ENCODE peak calls at places on chromosome 19, in six cellular contexts. L is esophagus squamous epithelium, W is uterus, Y is suprapubic skin, B is K562, T is endothelial cell of umbilical vein. C is an unnamed sample.

GRCh38 chr19:49631610-49632192 is 8.2 kb downstream of the RRAS start:
- DNase-seq in T (no peak), B (no peak), W (no peak), Y (no peak), L (no peak), C (no peak)

GRCh38 chr19:38650911-38651584 is 3.6 kb downstream of the ACTN4 start:
- DNase-seq in T (peak; percentile 60), L (no peak), W (peak; percentile 54), B (no peak), Y (no peak), C (no peak)

GRCh38 chr19:49891393-49891792 is 5.3 kb downstream of the IL4I1 start:
- DNase-seq in L (no peak), Y (no peak), B (no peak), T (no peak), W (no peak), C (no peak)

GRCh38 chr19:5042556-5042955 is 73.6 kb downstream of the KDM4B start:
- DNase-seq in B (no peak), T (no peak), W (no peak), L (no peak), Y (no peak), C (no peak)

GRCh38 chr19:37986048-37986750 is 79.2 kb downstream of the SIPA1L3 start:
- DNase-seq in W (no peak), L (no peak), T (no peak), B (no peak), Y (no peak), C (no peak)

GRCh38 chr19:13153627-13154240 is 3.5 kb downstream of the IER2 start:
- DNase-seq in T (no peak), B (peak; percentile 35), Y (no peak), W (peak; percentile 59), L (no peak), C (peak; percentile 60)

GRCh38 chr19:14471436-14472187 is 3.5 kb downstream of the PTGER1 start:
- DNase-seq in Y (no peak), T (no peak), B (peak; percentile 10), L (no peak), W (no peak), C (no peak)

GRCh38 chr19:57709616-57710015 is 612 bp upstream of the ZNF154 start:
- DNase-seq in Y (no peak), L (no peak), W (no peak), T (no peak), B (no peak), C (no peak)

GRCh38 chr19:42198676-42199439 is 18.6 kb downstream of the DEDD2 start:
- DNase-seq in Y (no peak), W (no peak), T (no peak), B (no peak), L (no peak), C (no peak)

GRCh38 chr19:33193864-33194362 is at the start of gene LRP3:
- DNase-seq in W (peak; percentile 49), B (no peak), L (no peak), T (peak; percentile 13), Y (no peak), C (peak; percentile 54)

GRCh38 chr19:14814982-14815381 is 20.0 kb downstream of the OR7A5 start:
- DNase-seq in T (no peak), L (no peak), Y (no peak), W (no peak), B (no peak), C (no peak)

GRCh38 chr19:33301900-33302174 is 497 bp downstream of the CEBPA start:
- DNase-seq in L (no peak), T (no peak), B (peak; percentile 4), Y (no peak), W (no peak), C (no peak)

GRCh38 chr19:1491114-1491848 is at the start of gene REEP6:
- DNase-seq in B (no peak), L (no peak), W (no peak), Y (no peak), T (no peak), C (peak; percentile 30)

GRCh38 chr19:5696196-5697021 is 6.3 kb downstream of the RPL36 start:
- DNase-seq in T (no peak), W (no peak), Y (no peak), L (no peak), B (no peak), C (peak; percentile 18)

GRCh38 chr19:42850981-42851717 is 28.4 kb downstream of the PSG1 start:
- DNase-seq in Y (no peak), W (no peak), T (no peak), B (no peak), L (no peak), C (peak; percentile 14)

GRCh38 chr19:8240274-8241229 is 31.4 kb downstream of the CERS4 start:
- DNase-seq in L (peak; percentile 42), B (peak; percentile 96), T (peak; percentile 90), W (peak; percentile 89), Y (peak; percentile 87), C (peak; percentile 98)

GRCh38 chr19:39792999-39793546 is 14.4 kb downstream of the LEUTX start:
- DNase-seq in Y (peak; percentile 85), B (peak; percentile 86), W (peak; percentile 61), T (peak; percentile 78), L (no peak), C (peak; percentile 70)

GRCh38 chr19:43467730-43468129 is 2.3 kb upstream of the LYPD3 start:
- DNase-seq in L (no peak), B (no peak), T (peak; percentile 15), W (no peak), Y (no peak), C (no peak)

GRCh38 chr19:46913852-46914430 is 53.1 kb downstream of the ARHGAP35 start:
- DNase-seq in Y (no peak), W (no peak), T (peak; percentile 64), L (no peak), B (peak; percentile 57), C (no peak)

GRCh38 chr19:4007836-4008539 is 452 bp downstream of the PIAS4 start:
- DNase-seq in W (peak; percentile 41), B (peak; percentile 42), L (no peak), T (peak; percentile 36), Y (no peak), C (no peak)

GRCh38 chr19:33282036-33282686 is 20.2 kb downstream of the CEBPA start:
- DNase-seq in T (no peak), W (no peak), L (no peak), B (no peak), Y (no peak), C (no peak)

GRCh38 chr19:30256510-30256850 is 115.7 kb upstream of the ZNF536 start:
- DNase-seq in L (no peak), Y (no peak), W (no peak), T (no peak), B (no peak), C (no peak)

GRCh38 chr19:51507209-51507608 is 5.6 kb upstream of the SIGLEC12 start:
- DNase-seq in B (peak; percentile 51), T (no peak), L (no peak), Y (no peak), W (no peak), C (no peak)

GRCh38 chr19:22605275-22606211 is 28.6 kb upstream of the ZNF492 start:
- DNase-seq in T (no peak), L (no peak), W (no peak), Y (no peak), B (no peak), C (no peak)

GRCh38 chr19:33404916-33405315 is 31.4 kb downstream of the CEBPG start:
- DNase-seq in L (no peak), Y (no peak), T (no peak), W (no peak), B (no peak), C (peak; percentile 5)

DNA sequence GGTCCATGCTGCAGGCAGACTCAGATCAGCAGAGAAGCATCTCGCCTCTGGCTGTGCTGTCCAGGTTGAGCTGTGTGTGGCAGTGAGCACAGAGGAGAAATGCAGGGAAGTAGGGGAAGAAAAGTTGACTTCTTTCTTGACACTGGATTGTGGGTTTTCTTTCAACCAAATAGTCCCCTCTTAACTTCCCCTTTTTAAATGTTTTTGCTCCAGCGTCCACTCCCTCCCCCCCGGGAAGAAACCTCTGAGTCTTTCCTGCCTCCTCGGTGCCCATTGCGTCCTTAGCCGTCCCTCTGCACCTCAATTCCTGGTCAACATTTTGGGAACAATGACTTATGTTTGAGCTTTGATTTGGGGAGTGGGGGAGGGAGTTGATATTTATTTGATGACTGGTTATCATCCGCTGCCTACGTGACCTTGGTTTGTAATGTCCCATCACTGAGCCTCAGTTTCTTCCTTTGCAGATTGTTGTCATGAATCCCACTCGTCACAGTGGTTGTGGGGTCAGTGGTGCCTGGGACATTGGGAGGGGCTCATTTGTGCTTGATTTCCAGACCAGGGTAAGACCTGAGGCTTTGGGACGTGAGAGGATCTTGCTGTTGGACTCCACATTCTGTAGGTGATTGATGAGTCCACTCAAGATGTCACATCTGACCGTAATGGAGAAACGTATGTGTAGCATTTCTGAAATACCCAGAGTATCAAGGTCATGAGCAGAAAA is at the start of gene LILRB2:
- DNase-seq in T (no peak), L (no peak), W (no peak), Y (peak; percentile 47), B (no peak), C (no peak)
- H3K27ac ChIP-seq in T (no peak within 1 kb of the TSS), L (no peak within 1 kb of the TSS), W (no peak within 1 kb of the TSS), Y (no peak within 1 kb of the TSS), B (no peak within 1 kb of the TSS), C (no peak within 1 kb of the TSS)

GRCh38 chr19:16320987-16321386 is 3.6 kb upstream of the KLF2 start:
- DNase-seq in W (no peak), B (no peak), T (no peak), Y (no peak), L (no peak), C (no peak)
- TF ChIP-seq POLR2A in W (no peak), B (no peak), T (no peak), Y (no peak), L (no peak), C (no peak)

DNA sequence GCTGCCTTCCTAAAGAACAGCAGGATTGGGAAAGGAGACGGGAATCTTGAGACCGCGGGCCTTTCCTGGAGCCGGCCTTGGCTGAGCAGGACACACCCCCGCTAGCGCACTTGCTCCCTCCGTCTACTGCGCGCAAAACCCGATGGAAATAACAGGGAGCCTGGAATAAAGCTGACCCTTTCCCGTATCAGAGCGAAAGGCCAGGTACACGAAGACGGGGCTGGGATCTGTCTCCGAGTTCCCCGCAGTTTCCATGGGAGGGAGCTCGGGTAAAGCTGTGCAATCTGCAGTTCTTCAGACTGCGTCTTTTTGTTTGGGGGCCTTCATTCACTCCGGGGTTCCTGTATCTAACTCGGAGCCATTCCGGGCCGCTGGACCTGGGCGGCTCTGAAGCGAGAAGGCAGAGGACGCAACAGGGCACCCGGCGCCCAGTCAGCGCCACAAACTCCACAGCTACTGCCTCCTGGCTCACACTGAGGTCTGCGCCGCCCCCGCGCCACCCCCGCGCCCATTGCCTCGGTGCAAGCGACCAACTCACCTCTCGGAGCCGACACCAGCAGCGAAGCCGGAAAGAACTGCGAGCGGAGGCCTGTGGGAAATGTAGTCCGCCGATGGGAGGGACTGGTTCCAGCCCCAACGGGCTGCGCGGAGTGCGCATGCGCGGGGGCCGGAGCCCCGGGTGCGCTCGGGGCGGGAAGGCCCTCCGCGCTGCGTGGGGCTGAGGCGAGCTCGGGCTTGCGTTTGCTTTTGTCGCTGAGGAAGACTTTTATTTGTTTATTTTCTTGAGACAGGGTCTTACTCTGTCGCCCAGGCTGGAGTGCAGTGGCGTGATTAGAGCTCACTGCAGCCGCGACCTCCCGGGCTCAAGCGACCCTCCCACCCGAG is at the start of gene ZFP14:
- DNase-seq in B (peak; percentile 97), L (peak; percentile 60), Y (peak; percentile 93), W (peak; percentile 92), T (peak; percentile 94), C (peak; percentile 94)
- H3K27me3 ChIP-seq in B (no peaks in the 10 kb centered on the region), L (no peaks in the 10 kb centered on the region), Y (no peaks in the 10 kb centered on the region), W (no peaks in the 10 kb centered on the region), T (no peaks in the 10 kb centered on the region), C (no peaks in the 10 kb centered on the region)

DNA sequence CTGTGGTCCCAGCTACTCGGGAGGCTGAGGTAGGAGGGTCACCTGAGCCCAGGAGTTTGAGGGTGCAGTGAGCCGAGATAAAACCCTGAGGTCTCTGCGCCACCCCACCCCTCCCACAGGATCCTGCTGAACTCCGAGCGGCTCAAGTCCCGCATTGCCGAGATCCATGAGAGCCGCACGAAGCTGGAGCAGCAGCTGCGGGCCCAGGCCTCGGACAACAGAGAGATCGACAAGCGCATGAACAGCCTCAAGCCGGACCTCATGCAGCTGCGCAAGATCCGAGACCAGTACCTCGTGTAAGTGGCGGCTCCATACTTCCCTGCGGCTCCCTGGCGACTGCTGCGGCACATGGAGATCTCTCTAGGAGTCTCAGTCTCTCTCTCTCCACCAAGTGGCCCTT is 6.6 kb upstream of the IFI30 start:
- DNase-seq in B (no peak), Y (no peak), W (no peak), T (no peak), L (no peak), C (no peak)
- H3K27ac ChIP-seq in B (no peak overlapping the region), Y (no peak overlapping the region), W (no peak overlapping the region), T (no peak overlapping the region), L (no peak overlapping the region), C (no peak overlapping the region)